ENCODE peak calls at places on chromosomes 3 and 15, in ten cellular contexts. X, F, Z, I, V, B, L, R, P and A are unnamed samples. For H3K9me3, the result is how much of the 10 kb centered on the place peaks cover.

GRCh38 chr3:177824190-177824786 is 627.0 kb upstream of the TBL1XR1 start:
- DNase-seq in X (no peak), F (peak), Z (peak), I (no peak), V (peak), B (peak), L (peak), R (no peak), P (peak), A (peak)

GRCh38 chr15:76844096-76844495 is 61.0 kb downstream of the SCAPER start:
- DNase-seq in X (no peak), F (no peak), Z (peak), I (no peak), V (no peak), B (no peak), L (no peak), R (no peak), P (no peak), A (no peak)

GRCh38 chr3:39190281-39191025 is 1.9 kb downstream of the XIRP1 start:
- DNase-seq in X (no peak), F (no peak), Z (no peak), I (no peak), V (no peak), B (no peak), L (no peak), R (no peak), P (no peak), A (no peak)

GRCh38 chr3:142916611-142917010 is 27.7 kb upstream of the PCOLCE2 start:
- DNase-seq in X (no peak), F (no peak), Z (no peak), I (no peak), V (no peak), B (no peak), L (no peak), R (no peak), P (no peak), A (no peak)

GRCh38 chr3:8311321-8311720 is 190.3 kb upstream of the LMCD1 start:
- DNase-seq in X (no peak), F (no peak), Z (no peak), I (no peak), V (no peak), B (no peak), L (no peak), R (no peak), P (no peak), A (no peak)

GRCh38 chr15:63480441-63480821 is 24.0 kb upstream of the USP3 start:
- DNase-seq in X (no peak), F (no peak), Z (no peak), I (no peak), V (no peak), B (no peak), L (no peak), R (no peak), P (no peak), A (no peak)

GRCh38 chr3:78414261-78414660 is 1353.5 kb downstream of the ROBO1 start:
- DNase-seq in X (no peak), F (no peak), Z (no peak), I (no peak), V (no peak), B (no peak), L (no peak), R (no peak), P (no peak), A (no peak)

GRCh38 chr3:76811418-76811817 is 228.5 kb upstream of the ROBO2 start:
- DNase-seq in X (no peak), F (no peak), Z (peak), I (no peak), V (no peak), B (no peak), L (no peak), R (no peak), P (no peak), A (no peak)

GRCh38 chr3:52891615-52892081 is 5.7 kb downstream of the STIMATE start:
- DNase-seq in X (no peak), F (no peak), Z (peak), I (no peak), V (no peak), B (no peak), L (no peak), R (no peak), P (peak), A (no peak)

GRCh38 chr15:89810837-89811236 is 3.8 kb downstream of the ANPEP start:
- DNase-seq in X (no peak), F (peak), Z (no peak), I (no peak), V (no peak), B (no peak), L (no peak), R (no peak), P (no peak), A (peak)

GRCh38 chr3:196138927-196139680 is 57.2 kb upstream of the TFRC start:
- DNase-seq in X (no peak), F (no peak), Z (peak), I (no peak), V (peak), B (no peak), L (peak), R (no peak), P (no peak), A (peak)

GRCh38 chr3:178019645-178020044 is 516.6 kb upstream of the KCNMB2 start:
- DNase-seq in X (no peak), F (no peak), Z (no peak), I (no peak), V (no peak), B (no peak), L (no peak), R (no peak), P (no peak), A (no peak)

GRCh38 chr3:58692484-58692883 is 25.9 kb upstream of the FAM3D start:
- DNase-seq in X (no peak), F (no peak), Z (no peak), I (no peak), V (no peak), B (no peak), L (no peak), R (no peak), P (no peak), A (no peak)

GRCh38 chr3:58690490-58690889 is 23.9 kb upstream of the FAM3D start:
- DNase-seq in X (no peak), F (no peak), Z (no peak), I (no peak), V (no peak), B (no peak), L (no peak), R (no peak), P (no peak), A (no peak)

GRCh38 chr3:58688563-58688962 is 22.0 kb upstream of the FAM3D start:
- DNase-seq in X (no peak), F (no peak), Z (no peak), I (no peak), V (no peak), B (no peak), L (no peak), R (no peak), P (no peak), A (no peak)

GRCh38 chr3:58693929-58694850 is 27.6 kb upstream of the FAM3D start:
- DNase-seq in X (no peak), F (no peak), Z (no peak), I (no peak), V (no peak), B (no peak), L (no peak), R (no peak), P (no peak), A (no peak)

DNA sequence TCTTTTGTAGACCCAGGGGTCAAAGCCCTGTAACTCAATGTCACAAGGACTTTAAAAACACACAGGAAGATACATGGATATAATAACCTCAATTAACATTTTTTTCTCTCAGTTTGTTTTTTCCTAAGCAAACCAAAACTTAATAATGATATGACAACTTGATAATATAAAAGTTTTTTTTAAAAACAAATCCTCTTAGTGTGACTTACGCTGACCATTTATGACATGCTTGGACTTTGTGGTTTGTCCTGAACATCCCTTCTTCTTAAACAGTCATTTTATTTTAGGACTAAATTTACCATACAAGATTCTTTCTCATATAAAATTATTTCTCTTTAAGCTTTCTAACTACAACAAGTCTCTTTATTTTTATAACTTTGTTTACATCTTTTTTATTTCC is 25.4 kb upstream of the FAM3D start:
- DNase-seq in X (no peak), F (no peak), Z (peak), I (no peak), V (no peak), B (no peak), L (no peak), R (no peak), P (no peak), A (no peak)
- H3K9me3 ChIP-seq in X (under half), F (under half), Z (under half), I (under half), V (under half), B (under half), L (under half), R (under half), P (under half), A (under half)

DNA sequence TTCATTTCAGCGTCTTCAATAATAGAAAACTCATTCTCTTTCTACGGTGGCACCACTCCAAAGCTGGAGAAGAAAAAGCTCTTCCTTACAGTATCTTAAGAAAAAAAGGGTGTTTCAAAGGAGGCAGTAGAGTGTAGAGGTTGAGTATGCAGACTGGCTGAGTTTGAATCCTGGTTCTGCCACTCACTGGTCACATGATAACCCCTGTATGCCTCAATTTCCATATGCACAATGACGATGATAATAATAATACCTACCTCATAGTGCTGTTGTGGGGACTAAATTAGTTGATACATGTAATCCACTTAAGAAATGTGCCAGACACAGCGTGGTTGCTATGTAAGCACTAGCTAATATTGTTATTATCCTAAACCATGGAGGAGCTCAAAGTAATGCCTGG is 4.5 kb downstream of the ANP32A start:
- DNase-seq in X (no peak), F (no peak), Z (no peak), I (no peak), V (peak), B (no peak), L (no peak), R (no peak), P (no peak), A (no peak)
- H3K4me3 ChIP-seq in X (peak), F (no peak), Z (no peak), I (peak), V (peak), B (peak), L (no peak), R (peak), P (no peak), A (no peak)

GRCh38 chr15:20280933-20281463 is 260.6 kb downstream of the GOLGA6L6 start:
- DNase-seq in X (no peak), F (peak), Z (no peak), I (no peak), V (no peak), B (no peak), L (no peak), R (no peak), P (no peak), A (no peak)
- H3K9me3 ChIP-seq in X (under half), F (under half), Z (half or more), I (under half), V (half or more), B (under half), L (under half), R (under half), P (under half), A (half or more)

GRCh38 chr15:92906563-92907081 is 6.5 kb downstream of the CHD2 start:
- DNase-seq in X (peak), F (no peak), Z (peak), I (peak), V (no peak), B (no peak), L (no peak), R (no peak), P (no peak), A (no peak)
- H3K4me3 ChIP-seq in X (no peak), F (peak), Z (no peak), I (peak), V (peak), B (no peak), L (no peak), R (peak), P (no peak), A (peak)

GRCh38 chr3:7241584-7242302 is 380.8 kb downstream of the GRM7 start:
- DNase-seq in X (no peak), F (no peak), Z (no peak), I (no peak), V (no peak), B (no peak), L (no peak), R (no peak), P (no peak), A (no peak)
- H3K9me3 ChIP-seq in X (under half), F (under half), Z (under half), I (under half), V (under half), B (under half), L (under half), R (under half), P (under half), A (under half)

GRCh38 chr15:37094542-37095196 is 5.7 kb downstream of the MEIS2 start:
- DNase-seq in X (no peak), F (no peak), Z (peak), I (no peak), V (no peak), B (no peak), L (peak), R (no peak), P (no peak), A (no peak)
- H3K4me3 ChIP-seq in X (no peak), F (peak), Z (no peak), I (no peak), V (peak), B (peak), L (peak), R (no peak), P (no peak), A (no peak)

GRCh38 chr15:46786886-46787285 is 930.4 kb upstream of the SEMA6D start:
- DNase-seq in X (peak), F (no peak), Z (no peak), I (no peak), V (no peak), B (no peak), L (no peak), R (no peak), P (no peak), A (no peak)
- H3K9me3 ChIP-seq in X (under half), F (under half), Z (under half), I (under half), V (under half), B (under half), L (under half), R (under half), P (under half), A (under half)

GRCh38 chr3:114411811-114412803 is 118.3 kb downstream of the TIGIT start:
- DNase-seq in X (no peak), F (no peak), Z (peak), I (no peak), V (no peak), B (no peak), L (no peak), R (no peak), P (peak), A (no peak)
- H3K4me3 ChIP-seq in X (no peak), F (no peak), Z (no peak), I (no peak), V (no peak), B (no peak), L (no peak), R (no peak), P (no peak), A (no peak)